ENCODE peak calls at places on chromosomes 4 and X, in seven cellular contexts. G is A549, K is tibial nerve, S is H1, O is tibial artery, N is thoracic aorta, T is heart right ventricle. Y is an unnamed sample.

GRCh38 chr4:100099746-100100145 is 90.5 kb downstream of the DDIT4L start:
- DNase-seq in G (no peak), O (no peak), T (no peak), K (no peak), S (no peak), N (no peak), Y (no peak)

GRCh38 chr4:161869511-161869910 is 294.3 kb downstream of the FSTL5 start:
- DNase-seq in N (no peak), T (no peak), S (no peak), G (no peak), K (no peak), O (no peak), Y (no peak)

GRCh38 chr4:17688011-17688441 is 73.6 kb downstream of the MED28 start:
- DNase-seq in O (no peak), T (no peak), G (no peak), N (no peak), K (no peak), S (no peak), Y (no peak)

GRCh38 chrX:3743821-3744439 is 30.5 kb upstream of the PRKX start:
- DNase-seq in O (no peak), S (no peak), G (no peak), T (no peak), K (no peak), N (no peak), Y (no peak)

GRCh38 chr4:180542445-180543100 is 1700.6 kb upstream of the TENM3 start:
- DNase-seq in T (no peak), N (no peak), G (peak; percentile 7), K (no peak), O (no peak), S (no peak), Y (no peak)

GRCh38 chrX:74248889-74249288 is 55.1 kb upstream of the ZCCHC13 start:
- DNase-seq in T (peak; percentile 9), N (no peak), S (no peak), O (peak; percentile 21), G (peak; percentile 60), K (no peak), Y (no peak)

GRCh38 chr4:172125438-172125837 is 312.2 kb downstream of the GALNTL6 start:
- DNase-seq in K (no peak), O (no peak), G (no peak), S (no peak), T (no peak), N (no peak), Y (no peak)

GRCh38 chr4:188854451-188854850 is 715.2 kb downstream of the TRIML1 start:
- DNase-seq in N (no peak), S (no peak), G (no peak), O (no peak), K (no peak), T (no peak), Y (no peak)

GRCh38 chr4:6925357-6925836 is 15.8 kb downstream of the TBC1D14 start:
- DNase-seq in O (peak; percentile 66), T (no peak), K (no peak), G (no peak), S (no peak), N (no peak), Y (peak; percentile 80)

GRCh38 chr4:38173935-38174334 is 213.7 kb downstream of the PTTG2 start:
- DNase-seq in T (no peak), N (no peak), K (no peak), O (no peak), G (no peak), S (no peak), Y (no peak)

GRCh38 chrX:36867143-36867542 is 141.0 kb upstream of the FAM47C start:
- DNase-seq in T (no peak), O (no peak), S (no peak), N (no peak), G (peak; percentile 19), K (no peak), Y (no peak)

GRCh38 chr4:115054836-115055235 is 58.6 kb downstream of the NDST4 start:
- DNase-seq in S (no peak), K (no peak), O (no peak), G (no peak), T (no peak), N (no peak), Y (no peak)

DNA sequence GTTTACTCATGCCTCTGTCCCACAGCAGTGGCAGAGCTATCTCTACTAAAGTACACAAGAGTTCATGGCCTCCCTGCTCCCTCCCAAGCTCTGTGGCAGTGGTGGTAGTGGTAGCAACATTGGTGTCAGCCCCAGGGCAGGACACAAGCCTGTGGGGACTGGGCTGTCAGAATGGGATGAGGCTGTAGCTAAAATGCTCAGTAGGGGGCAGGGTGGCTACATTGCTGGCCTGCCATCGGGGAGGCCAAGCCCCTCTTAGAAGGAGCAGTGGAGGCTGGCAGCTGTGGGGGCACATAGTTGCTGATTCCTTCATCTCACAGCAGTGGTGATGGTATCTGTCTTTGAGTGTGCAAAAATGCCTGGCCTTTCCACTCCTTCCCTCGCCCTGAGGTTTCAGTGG is 461.7 kb downstream of the PCDH18 start:
- DNase-seq in S (no peak), N (no peak), K (no peak), O (no peak), G (no peak), T (no peak), Y (peak; percentile 34)
- TF ChIP-seq CTCF in S (peak; percentile 23), N (no peak), K (no peak), O (no peak), G (no peak), T (no peak), Y (no peak)

DNA sequence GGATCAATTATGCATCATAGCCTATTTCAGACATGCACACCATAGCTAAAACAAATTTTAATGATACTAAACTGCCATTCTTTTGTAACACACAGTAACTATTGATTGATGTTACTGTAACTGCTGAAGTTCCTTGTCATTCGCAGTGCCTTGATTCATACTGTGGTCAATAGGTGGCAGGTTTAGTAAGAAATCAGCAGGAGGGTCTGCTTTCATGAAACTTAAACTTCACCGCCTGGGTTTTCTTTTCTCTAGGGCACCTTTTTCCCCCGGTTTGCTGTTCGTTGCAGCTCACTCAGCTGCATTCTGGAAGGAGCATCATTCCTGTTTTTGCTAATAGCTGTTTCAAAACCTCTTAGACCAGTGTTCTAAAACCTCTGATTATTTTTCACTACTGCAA is 88.1 kb downstream of the RPA4 start:
- DNase-seq in N (no peak), T (no peak), G (no peak), S (no peak), K (no peak), O (no peak), Y (no peak)
- TF ChIP-seq CTCF in N (no peak), T (no peak), G (no peak), S (no peak), K (no peak), O (no peak), Y (no peak)

GRCh38 chr4:123990310-123990709 is 593.7 kb downstream of the SPRY1 start:
- DNase-seq in S (no peak), G (no peak), K (no peak), O (no peak), N (no peak), T (no peak), Y (no peak)
- TF ChIP-seq CTCF in S (no peak), G (no peak), K (no peak), O (no peak), N (no peak), T (no peak), Y (no peak)

GRCh38 chr4:44448548-44449443 is at the start of gene KCTD8:
- DNase-seq in K (peak; percentile 72), S (peak; percentile 95), T (peak; percentile 73), N (peak; percentile 65), G (peak; percentile 77), O (peak; percentile 76), Y (peak; percentile 95)
- TF ChIP-seq CTCF in K (peak; percentile 65), S (peak; percentile 80), T (peak; percentile 71), N (peak; percentile 68), G (peak; percentile 47), O (peak; percentile 57), Y (peak; percentile 27)

DNA sequence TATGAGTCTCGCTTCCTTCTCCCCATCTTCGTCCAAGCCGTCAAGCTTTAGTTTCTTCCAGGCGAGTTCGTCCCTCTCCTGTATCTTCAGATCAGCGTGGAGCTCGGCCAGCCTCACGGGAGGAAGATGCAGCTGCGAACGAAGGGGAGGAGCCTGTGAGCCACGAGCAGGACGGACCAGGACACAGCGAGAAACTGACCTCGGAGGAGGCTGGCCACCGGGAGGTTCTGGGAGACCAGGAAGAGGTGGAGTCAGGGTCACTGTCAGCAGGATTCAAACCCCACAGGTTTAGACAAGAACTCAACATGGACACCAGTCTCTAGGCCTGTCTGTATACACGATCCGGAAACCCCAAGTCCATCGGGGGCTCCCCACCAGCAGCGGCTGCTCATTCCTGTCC is 7.3 kb downstream of the LRPAP1 start:
- DNase-seq in O (no peak), S (no peak), N (no peak), T (peak; percentile 3), G (no peak), K (no peak), Y (peak; percentile 56)
- TF ChIP-seq CTCF in O (no peak), S (no peak), N (no peak), T (no peak), G (no peak), K (no peak), Y (no peak)

GRCh38 chr4:44674471-44674870 is 3.7 kb upstream of the GUF1 start:
- DNase-seq in S (no peak), T (no peak), O (no peak), G (no peak), N (no peak), K (no peak), Y (no peak)

GRCh38 chr4:44679060-44679459 is 840 bp downstream of the GUF1 start:
- DNase-seq in O (no peak), G (no peak), T (no peak), S (no peak), N (no peak), K (no peak), Y (no peak)

DNA sequence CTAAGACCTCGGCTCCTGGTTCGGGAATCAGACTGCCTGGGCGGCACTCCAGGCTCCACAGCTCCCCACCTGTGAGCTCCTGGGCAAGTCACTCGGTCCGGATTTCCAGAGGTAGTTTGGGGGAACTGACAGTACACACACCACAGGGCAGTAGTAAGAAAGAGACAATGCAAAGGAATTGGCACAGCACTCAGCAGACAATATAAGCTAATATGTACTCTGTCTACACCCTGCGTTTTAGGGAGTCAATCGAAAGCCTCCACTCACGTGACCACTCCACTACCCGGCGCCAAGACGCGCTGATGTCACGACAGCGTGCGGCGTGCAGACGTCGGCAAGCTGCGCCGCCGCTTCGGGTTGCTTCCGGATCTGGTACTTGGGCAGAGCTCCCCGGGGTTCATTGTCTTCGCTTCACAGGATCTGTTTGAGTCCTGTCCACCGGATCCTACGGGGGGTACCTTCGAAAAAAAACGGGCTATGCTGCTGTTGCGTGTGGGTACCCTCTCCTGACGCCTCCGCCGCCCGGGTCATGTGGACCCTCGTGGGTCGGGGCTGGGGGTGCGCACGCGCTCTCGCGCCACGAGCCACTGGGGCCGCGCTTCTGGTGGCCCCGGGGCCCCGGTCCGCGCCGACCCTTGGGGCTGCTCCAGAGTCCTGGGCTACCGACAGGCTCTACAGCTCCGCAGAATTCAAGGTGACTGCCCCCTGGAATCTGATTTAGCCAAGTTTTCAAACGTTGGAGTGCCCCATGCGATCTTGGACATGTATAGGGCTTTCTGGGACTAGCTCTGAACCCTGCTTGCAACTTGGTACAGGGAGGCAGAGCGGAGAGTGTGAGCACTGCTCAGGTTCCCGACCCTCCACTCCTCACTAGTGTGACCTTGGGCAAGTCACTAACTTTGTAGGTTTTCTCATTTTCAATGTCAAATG is at the start of gene GUF1:
- DNase-seq in T (peak; percentile 88), S (peak; percentile 60), O (peak; percentile 85), K (peak; percentile 70), G (peak; percentile 88), N (peak; percentile 57), Y (peak; percentile 95)
- TF ChIP-seq CTCF in T (no peak), S (no peak), O (no peak), K (no peak), G (no peak), N (no peak), Y (no peak)

Y was measured in sigmoid colon.